ENCODE peak calls at places on chromosomes 13 and 19, in ten cellular contexts. One of them, this sample, is unnamed.

GRCh38 chr13:33321686-33322473 is 36.3 kb upstream of the STARD13 start:
- DNase-seq in stimulated activated CD4-positive, alpha-beta T cell treated with anti-CD3 and anti-CD28 coated beads, Interleukin-15, amount 100 ng/mL, for 1 hour: no peak
- DNase-seq in mucosa of descending colon: no peak
- DNase-seq in pons: no peak
- DNase-seq in NCI-H1436: no peak
- DNase-seq in MV-4-11: no peak
- DNase-seq in GDM1: no peak
- DNase-seq in substantia nigra: no peak
- DNase-seq in effector CD4-positive, alpha-beta T cell: no peak
- DNase-seq in progenitor cell of endocrine pancreas: no peak
- DNase-seq in this sample: no peak

GRCh38 chr13:52827839-52828238 is 20.6 kb downstream of the PCDH8 start:
- DNase-seq in stimulated activated CD4-positive, alpha-beta T cell treated with anti-CD3 and anti-CD28 coated beads, Interleukin-15, amount 100 ng/mL, for 1 hour: no peak
- DNase-seq in mucosa of descending colon: no peak
- DNase-seq in pons: no peak
- DNase-seq in NCI-H1436: no peak
- DNase-seq in MV-4-11: no peak
- DNase-seq in GDM1: no peak
- DNase-seq in substantia nigra: no peak
- DNase-seq in effector CD4-positive, alpha-beta T cell: no peak
- DNase-seq in progenitor cell of endocrine pancreas: no peak
- DNase-seq in this sample: no peak

GRCh38 chr19:40265763-40266099 is 19.4 kb downstream of the AKT2 start:
- DNase-seq in stimulated activated CD4-positive, alpha-beta T cell treated with anti-CD3 and anti-CD28 coated beads, Interleukin-15, amount 100 ng/mL, for 1 hour: no peak
- DNase-seq in mucosa of descending colon: no peak
- DNase-seq in pons: no peak
- DNase-seq in NCI-H1436: no peak
- DNase-seq in MV-4-11: no peak
- DNase-seq in GDM1: no peak
- DNase-seq in substantia nigra: no peak
- DNase-seq in effector CD4-positive, alpha-beta T cell: no peak
- DNase-seq in progenitor cell of endocrine pancreas: no peak
- DNase-seq in this sample: no peak

GRCh38 chr13:110125157-110125556 is 181.8 kb downstream of the COL4A1 start:
- DNase-seq in stimulated activated CD4-positive, alpha-beta T cell treated with anti-CD3 and anti-CD28 coated beads, Interleukin-15, amount 100 ng/mL, for 1 hour: no peak
- DNase-seq in mucosa of descending colon: no peak
- DNase-seq in pons: no peak
- DNase-seq in NCI-H1436: no peak
- DNase-seq in MV-4-11: no peak
- DNase-seq in GDM1: no peak
- DNase-seq in substantia nigra: no peak
- DNase-seq in effector CD4-positive, alpha-beta T cell: no peak
- DNase-seq in progenitor cell of endocrine pancreas: no peak
- DNase-seq in this sample: no peak

GRCh38 chr19:28883241-28883693 is 329.7 kb downstream of the UQCRFS1 start:
- DNase-seq in stimulated activated CD4-positive, alpha-beta T cell treated with anti-CD3 and anti-CD28 coated beads, Interleukin-15, amount 100 ng/mL, for 1 hour: no peak
- DNase-seq in mucosa of descending colon: peak
- DNase-seq in pons: peak
- DNase-seq in NCI-H1436: no peak
- DNase-seq in MV-4-11: no peak
- DNase-seq in GDM1: no peak
- DNase-seq in substantia nigra: no peak
- DNase-seq in effector CD4-positive, alpha-beta T cell: no peak
- DNase-seq in progenitor cell of endocrine pancreas: no peak
- DNase-seq in this sample: no peak

GRCh38 chr13:98509271-98510155 is 67.4 kb downstream of the STK24 start:
- DNase-seq in stimulated activated CD4-positive, alpha-beta T cell treated with anti-CD3 and anti-CD28 coated beads, Interleukin-15, amount 100 ng/mL, for 1 hour: no peak
- DNase-seq in mucosa of descending colon: peak
- DNase-seq in pons: peak
- DNase-seq in NCI-H1436: no peak
- DNase-seq in MV-4-11: peak
- DNase-seq in GDM1: peak
- DNase-seq in substantia nigra: no peak
- DNase-seq in effector CD4-positive, alpha-beta T cell: no peak
- DNase-seq in progenitor cell of endocrine pancreas: no peak
- DNase-seq in this sample: peak

GRCh38 chr19:4693471-4694121 is 23.5 kb upstream of the MYDGF start:
- DNase-seq in stimulated activated CD4-positive, alpha-beta T cell treated with anti-CD3 and anti-CD28 coated beads, Interleukin-15, amount 100 ng/mL, for 1 hour: no peak
- DNase-seq in mucosa of descending colon: no peak
- DNase-seq in pons: no peak
- DNase-seq in NCI-H1436: no peak
- DNase-seq in MV-4-11: peak
- DNase-seq in GDM1: no peak
- DNase-seq in substantia nigra: no peak
- DNase-seq in effector CD4-positive, alpha-beta T cell: no peak
- DNase-seq in progenitor cell of endocrine pancreas: no peak
- DNase-seq in this sample: no peak

GRCh38 chr13:40547545-40548322 is 118.7 kb downstream of the FOXO1 start:
- DNase-seq in stimulated activated CD4-positive, alpha-beta T cell treated with anti-CD3 and anti-CD28 coated beads, Interleukin-15, amount 100 ng/mL, for 1 hour: no peak
- DNase-seq in mucosa of descending colon: no peak
- DNase-seq in pons: peak
- DNase-seq in NCI-H1436: no peak
- DNase-seq in MV-4-11: no peak
- DNase-seq in GDM1: no peak
- DNase-seq in substantia nigra: no peak
- DNase-seq in effector CD4-positive, alpha-beta T cell: no peak
- DNase-seq in progenitor cell of endocrine pancreas: no peak
- DNase-seq in this sample: no peak

GRCh38 chr19:47416667-47417033 is 2.7 kb downstream of the MEIS3 start:
- DNase-seq in stimulated activated CD4-positive, alpha-beta T cell treated with anti-CD3 and anti-CD28 coated beads, Interleukin-15, amount 100 ng/mL, for 1 hour: no peak
- DNase-seq in mucosa of descending colon: no peak
- DNase-seq in pons: no peak
- DNase-seq in NCI-H1436: no peak
- DNase-seq in MV-4-11: no peak
- DNase-seq in GDM1: no peak
- DNase-seq in substantia nigra: no peak
- DNase-seq in effector CD4-positive, alpha-beta T cell: no peak
- DNase-seq in progenitor cell of endocrine pancreas: no peak
- DNase-seq in this sample: no peak

GRCh38 chr13:20953245-20953931 is 50.8 kb upstream of the XPO4 start:
- DNase-seq in stimulated activated CD4-positive, alpha-beta T cell treated with anti-CD3 and anti-CD28 coated beads, Interleukin-15, amount 100 ng/mL, for 1 hour: no peak
- DNase-seq in mucosa of descending colon: no peak
- DNase-seq in pons: no peak
- DNase-seq in NCI-H1436: no peak
- DNase-seq in MV-4-11: no peak
- DNase-seq in GDM1: no peak
- DNase-seq in substantia nigra: no peak
- DNase-seq in effector CD4-positive, alpha-beta T cell: no peak
- DNase-seq in progenitor cell of endocrine pancreas: no peak
- DNase-seq in this sample: no peak

GRCh38 chr19:10104665-10105221 is 1.4 kb upstream of the PPAN start:
- DNase-seq in stimulated activated CD4-positive, alpha-beta T cell treated with anti-CD3 and anti-CD28 coated beads, Interleukin-15, amount 100 ng/mL, for 1 hour: no peak
- DNase-seq in mucosa of descending colon: peak
- DNase-seq in pons: no peak
- DNase-seq in NCI-H1436: no peak
- DNase-seq in MV-4-11: no peak
- DNase-seq in GDM1: peak
- DNase-seq in substantia nigra: no peak
- DNase-seq in effector CD4-positive, alpha-beta T cell: peak
- DNase-seq in progenitor cell of endocrine pancreas: no peak
- DNase-seq in this sample: no peak

GRCh38 chr13:20799726-20800416 is 26.1 kb upstream of the EEF1AKMT1 start:
- DNase-seq in stimulated activated CD4-positive, alpha-beta T cell treated with anti-CD3 and anti-CD28 coated beads, Interleukin-15, amount 100 ng/mL, for 1 hour: no peak
- DNase-seq in mucosa of descending colon: no peak
- DNase-seq in pons: no peak
- DNase-seq in NCI-H1436: no peak
- DNase-seq in MV-4-11: no peak
- DNase-seq in GDM1: no peak
- DNase-seq in substantia nigra: no peak
- DNase-seq in effector CD4-positive, alpha-beta T cell: no peak
- DNase-seq in progenitor cell of endocrine pancreas: no peak
- DNase-seq in this sample: no peak

GRCh38 chr13:29654807-29655547 is 59.5 kb upstream of the SLC7A1 start:
- DNase-seq in stimulated activated CD4-positive, alpha-beta T cell treated with anti-CD3 and anti-CD28 coated beads, Interleukin-15, amount 100 ng/mL, for 1 hour: no peak
- DNase-seq in mucosa of descending colon: no peak
- DNase-seq in pons: no peak
- DNase-seq in NCI-H1436: no peak
- DNase-seq in MV-4-11: no peak
- DNase-seq in GDM1: no peak
- DNase-seq in substantia nigra: no peak
- DNase-seq in effector CD4-positive, alpha-beta T cell: no peak
- DNase-seq in progenitor cell of endocrine pancreas: no peak
- DNase-seq in this sample: no peak

GRCh38 chr19:2887391-2887914 is 13.3 kb upstream of the ZNF57 start:
- DNase-seq in stimulated activated CD4-positive, alpha-beta T cell treated with anti-CD3 and anti-CD28 coated beads, Interleukin-15, amount 100 ng/mL, for 1 hour: no peak
- DNase-seq in mucosa of descending colon: peak
- DNase-seq in pons: peak
- DNase-seq in NCI-H1436: peak
- DNase-seq in MV-4-11: peak
- DNase-seq in GDM1: peak
- DNase-seq in substantia nigra: no peak
- DNase-seq in effector CD4-positive, alpha-beta T cell: no peak
- DNase-seq in progenitor cell of endocrine pancreas: no peak
- DNase-seq in this sample: no peak

GRCh38 chr13:45370922-45371406 is 30.0 kb upstream of the TPT1 start:
- DNase-seq in stimulated activated CD4-positive, alpha-beta T cell treated with anti-CD3 and anti-CD28 coated beads, Interleukin-15, amount 100 ng/mL, for 1 hour: peak
- DNase-seq in mucosa of descending colon: peak
- DNase-seq in pons: peak
- DNase-seq in NCI-H1436: no peak
- DNase-seq in MV-4-11: no peak
- DNase-seq in GDM1: peak
- DNase-seq in substantia nigra: peak
- DNase-seq in effector CD4-positive, alpha-beta T cell: peak
- DNase-seq in progenitor cell of endocrine pancreas: peak
- DNase-seq in this sample: peak

GRCh38 chr19:33421368-33421767 is 47.9 kb downstream of the CEBPG start:
- DNase-seq in stimulated activated CD4-positive, alpha-beta T cell treated with anti-CD3 and anti-CD28 coated beads, Interleukin-15, amount 100 ng/mL, for 1 hour: no peak
- DNase-seq in mucosa of descending colon: no peak
- DNase-seq in pons: no peak
- DNase-seq in NCI-H1436: no peak
- DNase-seq in MV-4-11: no peak
- DNase-seq in GDM1: no peak
- DNase-seq in substantia nigra: no peak
- DNase-seq in effector CD4-positive, alpha-beta T cell: no peak
- DNase-seq in progenitor cell of endocrine pancreas: no peak
- DNase-seq in this sample: no peak

GRCh38 chr19:10780368-10780767 is 55.6 kb downstream of the TMED1 start:
- DNase-seq in stimulated activated CD4-positive, alpha-beta T cell treated with anti-CD3 and anti-CD28 coated beads, Interleukin-15, amount 100 ng/mL, for 1 hour: no peak
- DNase-seq in mucosa of descending colon: peak
- DNase-seq in pons: peak
- DNase-seq in NCI-H1436: no peak
- DNase-seq in MV-4-11: peak
- DNase-seq in GDM1: peak
- DNase-seq in substantia nigra: no peak
- DNase-seq in effector CD4-positive, alpha-beta T cell: no peak
- DNase-seq in progenitor cell of endocrine pancreas: no peak
- DNase-seq in this sample: peak

GRCh38 chr19:40398417-40399056 is 8.6 kb upstream of the HIPK4 start:
- DNase-seq in stimulated activated CD4-positive, alpha-beta T cell treated with anti-CD3 and anti-CD28 coated beads, Interleukin-15, amount 100 ng/mL, for 1 hour: peak
- DNase-seq in mucosa of descending colon: peak
- DNase-seq in pons: no peak
- DNase-seq in NCI-H1436: no peak
- DNase-seq in MV-4-11: no peak
- DNase-seq in GDM1: no peak
- DNase-seq in substantia nigra: no peak
- DNase-seq in effector CD4-positive, alpha-beta T cell: peak
- DNase-seq in progenitor cell of endocrine pancreas: no peak
- DNase-seq in this sample: no peak

GRCh38 chr19:12345197-12345596 is 11.8 kb upstream of the ZNF563 start:
- DNase-seq in stimulated activated CD4-positive, alpha-beta T cell treated with anti-CD3 and anti-CD28 coated beads, Interleukin-15, amount 100 ng/mL, for 1 hour: no peak
- DNase-seq in mucosa of descending colon: no peak
- DNase-seq in pons: no peak
- DNase-seq in NCI-H1436: no peak
- DNase-seq in MV-4-11: no peak
- DNase-seq in GDM1: no peak
- DNase-seq in substantia nigra: no peak
- DNase-seq in effector CD4-positive, alpha-beta T cell: no peak
- DNase-seq in progenitor cell of endocrine pancreas: no peak
- DNase-seq in this sample: no peak

GRCh38 chr19:12777217-12778019 is 2.1 kb upstream of the HOOK2 start:
- DNase-seq in stimulated activated CD4-positive, alpha-beta T cell treated with anti-CD3 and anti-CD28 coated beads, Interleukin-15, amount 100 ng/mL, for 1 hour: peak
- DNase-seq in mucosa of descending colon: peak
- DNase-seq in pons: no peak
- DNase-seq in NCI-H1436: peak
- DNase-seq in MV-4-11: peak
- DNase-seq in GDM1: peak
- DNase-seq in substantia nigra: peak
- DNase-seq in effector CD4-positive, alpha-beta T cell: peak
- DNase-seq in progenitor cell of endocrine pancreas: peak
- DNase-seq in this sample: no peak

GRCh38 chr13:35720690-35721554 is 244.4 kb upstream of the MAB21L1 start:
- DNase-seq in stimulated activated CD4-positive, alpha-beta T cell treated with anti-CD3 and anti-CD28 coated beads, Interleukin-15, amount 100 ng/mL, for 1 hour: no peak
- DNase-seq in mucosa of descending colon: peak
- DNase-seq in pons: peak
- DNase-seq in NCI-H1436: peak
- DNase-seq in MV-4-11: no peak
- DNase-seq in GDM1: no peak
- DNase-seq in substantia nigra: peak
- DNase-seq in effector CD4-positive, alpha-beta T cell: no peak
- DNase-seq in progenitor cell of endocrine pancreas: peak
- DNase-seq in this sample: no peak